ENCODE peak calls at places on chromosomes 4 and X, in eight cellular contexts. C, M, W, G, U, D, E and K are unnamed samples.

GRCh38 chr4:61041527-61041926 is 158.6 kb upstream of the ADGRL3 start:
- DNase-seq in C (no peak), M (no peak), W (no peak), G (no peak), U (no peak), D (no peak), E (no peak), K (no peak)

GRCh38 chr4:9940041-9940440 is 81.3 kb downstream of the SLC2A9 start:
- DNase-seq in C (no peak), M (no peak), W (no peak), G (no peak), U (no peak), D (no peak), E (no peak), K (no peak)

GRCh38 chr4:5611656-5612187 is 96.6 kb downstream of the EVC2 start:
- DNase-seq in C (no peak), M (no peak), W (no peak), G (no peak), U (no peak), D (peak), E (no peak), K (peak)

GRCh38 chrX:74422029-74422352 is 698 bp downstream of the SLC16A2 start:
- DNase-seq in C (no peak), M (no peak), W (no peak), G (no peak), U (no peak), D (no peak), E (no peak), K (no peak)

GRCh38 chrX:150700107-150700506 is 6.9 kb downstream of the MTMR1 start:
- DNase-seq in C (no peak), M (no peak), W (no peak), G (no peak), U (no peak), D (no peak), E (no peak), K (no peak)

GRCh38 chr4:157226035-157226434 is 5.5 kb downstream of the GRIA2 start:
- DNase-seq in C (no peak), M (no peak), W (no peak), G (no peak), U (no peak), D (no peak), E (no peak), K (no peak)

GRCh38 chr4:74038161-74039064 is at the start of gene CXCL3:
- DNase-seq in C (no peak), M (peak), W (no peak), G (no peak), U (peak), D (peak), E (no peak), K (peak)

GRCh38 chr4:77994194-77994721 is 62.9 kb upstream of the FRAS1 start:
- DNase-seq in C (no peak), M (no peak), W (peak), G (peak), U (no peak), D (peak), E (no peak), K (peak)

GRCh38 chr4:88693792-88694191 is 3.8 kb downstream of the NAP1L5 start:
- DNase-seq in C (no peak), M (no peak), W (no peak), G (no peak), U (no peak), D (no peak), E (no peak), K (no peak)

GRCh38 chr4:37968747-37969146 is 8.5 kb downstream of the PTTG2 start:
- DNase-seq in C (no peak), M (no peak), W (no peak), G (no peak), U (no peak), D (no peak), E (no peak), K (no peak)

GRCh38 chr4:106671711-106672110 is 303.1 kb upstream of the GIMD1 start:
- DNase-seq in C (no peak), M (no peak), W (peak), G (no peak), U (no peak), D (no peak), E (no peak), K (no peak)

GRCh38 chr4:1855334-1856070 is 454 bp downstream of the LETM1 start:
- DNase-seq in C (no peak), M (no peak), W (no peak), G (peak), U (no peak), D (peak), E (no peak), K (no peak)

GRCh38 chr4:165293061-165293460 is 34.4 kb upstream of the MSMO1 start:
- DNase-seq in C (no peak), M (no peak), W (no peak), G (no peak), U (no peak), D (no peak), E (no peak), K (no peak)

GRCh38 chrX:101462892-101463291 is 22.4 kb upstream of the ARMCX4 start:
- DNase-seq in C (no peak), M (peak), W (no peak), G (peak), U (no peak), D (peak), E (peak), K (peak)

GRCh38 chr4:186554485-186554884 is 882 bp downstream of the MTNR1A start:
- DNase-seq in C (no peak), M (peak), W (no peak), G (no peak), U (no peak), D (peak), E (peak), K (no peak)

GRCh38 chrX:15391850-15392249 is 7.6 kb upstream of the VEGFD start:
- DNase-seq in C (no peak), M (no peak), W (no peak), G (no peak), U (no peak), D (no peak), E (no peak), K (no peak)

GRCh38 chr4:1463088-1463926 is 57.1 kb upstream of the NKX1-1 start:
- DNase-seq in C (no peak), M (no peak), W (peak), G (no peak), U (peak), D (peak), E (no peak), K (peak)

GRCh38 chrX:148192547-148192946 is 211.4 kb downstream of the FMR1NB start:
- DNase-seq in C (no peak), M (no peak), W (no peak), G (peak), U (no peak), D (peak), E (no peak), K (no peak)

GRCh38 chr4:85669204-85669603 is 194.3 kb downstream of the ARHGAP24 start:
- DNase-seq in C (no peak), M (no peak), W (no peak), G (no peak), U (no peak), D (no peak), E (no peak), K (no peak)

GRCh38 chr4:101933855-101934254 is 143.3 kb downstream of the BANK1 start:
- DNase-seq in C (no peak), M (no peak), W (no peak), G (no peak), U (no peak), D (no peak), E (peak), K (no peak)

GRCh38 chr4:180060159-180060889 is 2182.9 kb upstream of the TENM3 start:
- DNase-seq in C (no peak), M (peak), W (no peak), G (no peak), U (no peak), D (peak), E (peak), K (peak)

GRCh38 chr4:110753461-110753860 is 130.6 kb upstream of the PITX2 start:
- DNase-seq in C (no peak), M (no peak), W (no peak), G (no peak), U (no peak), D (no peak), E (no peak), K (no peak)

GRCh38 chr4:108793413-108793812 is 30.6 kb upstream of the ETNPPL start:
- DNase-seq in C (no peak), M (no peak), W (no peak), G (no peak), U (no peak), D (no peak), E (no peak), K (no peak)

GRCh38 chrX:153829799-153830631 is at the start of gene PDZD4:
- DNase-seq in C (no peak), M (no peak), W (no peak), G (no peak), U (no peak), D (peak), E (no peak), K (no peak)

GRCh38 chr4:102759835-102760644 is 728 bp downstream of the MANBA start:
- DNase-seq in C (no peak), M (no peak), W (no peak), G (peak), U (peak), D (peak), E (peak), K (peak)

GRCh38 chr4:5754529-5754881 is 43.5 kb downstream of the EVC start:
- DNase-seq in C (no peak), M (no peak), W (no peak), G (no peak), U (no peak), D (no peak), E (no peak), K (no peak)

GRCh38 chr4:79390890-79391289 is 17.1 kb downstream of the GK2 start:
- DNase-seq in C (no peak), M (no peak), W (no peak), G (no peak), U (no peak), D (no peak), E (no peak), K (no peak)

GRCh38 chr4:60579335-60579734 is 620.8 kb upstream of the ADGRL3 start:
- DNase-seq in C (no peak), M (no peak), W (no peak), G (no peak), U (no peak), D (no peak), E (no peak), K (peak)

GRCh38 chrX:134520860-134521390 is 61.0 kb downstream of the HPRT1 start:
- DNase-seq in C (no peak), M (peak), W (no peak), G (peak), U (no peak), D (peak), E (no peak), K (peak)

GRCh38 chr4:153409412-153409811 is 56.7 kb upstream of the TMEM131L start:
- DNase-seq in C (no peak), M (no peak), W (no peak), G (no peak), U (no peak), D (no peak), E (no peak), K (peak)